ENCODE peak calls at places on chromosome X, in ten cellular contexts. One of them, this sample, is unnamed.
A peak's percentile ranks its signal among the peaks of the same experiment; 100 is the strongest.

GRCh38 chrX:65522739-65523372 is 11.7 kb downstream of the LAS1L start:
- DNase-seq in uterus: no peak
- DNase-seq in transverse colon: no peak
- DNase-seq in stomach: no peak
- DNase-seq in adrenal gland: no peak
- DNase-seq in brain microvascular endothelial cell: peak; percentile 55
- DNase-seq in lung: no peak
- DNase-seq in IMR-90: peak; percentile 52
- DNase-seq in SK-N-SH: no peak
- DNase-seq in heart right ventricle: no peak
- DNase-seq in this sample: no peak

GRCh38 chrX:132837126-132837525 is 121.3 kb downstream of the HS6ST2 start:
- DNase-seq in uterus: no peak
- DNase-seq in transverse colon: no peak
- DNase-seq in stomach: no peak
- DNase-seq in adrenal gland: no peak
- DNase-seq in brain microvascular endothelial cell: peak; percentile 27
- DNase-seq in lung: no peak
- DNase-seq in IMR-90: no peak
- DNase-seq in SK-N-SH: no peak
- DNase-seq in heart right ventricle: no peak
- DNase-seq in this sample: no peak

GRCh38 chrX:5646818-5647217 is 581.8 kb downstream of the NLGN4X start:
- DNase-seq in uterus: no peak
- DNase-seq in transverse colon: peak; percentile 16
- DNase-seq in stomach: no peak
- DNase-seq in adrenal gland: no peak
- DNase-seq in brain microvascular endothelial cell: no peak
- DNase-seq in lung: no peak
- DNase-seq in IMR-90: no peak
- DNase-seq in SK-N-SH: no peak
- DNase-seq in heart right ventricle: no peak
- DNase-seq in this sample: no peak

GRCh38 chrX:38189431-38190128 is 31.1 kb downstream of the SRPX start:
- DNase-seq in uterus: no peak
- DNase-seq in transverse colon: no peak
- DNase-seq in stomach: no peak
- DNase-seq in adrenal gland: no peak
- DNase-seq in brain microvascular endothelial cell: no peak
- DNase-seq in lung: peak; percentile 1
- DNase-seq in IMR-90: no peak
- DNase-seq in SK-N-SH: no peak
- DNase-seq in heart right ventricle: no peak
- DNase-seq in this sample: no peak

GRCh38 chrX:23616361-23616760 is 50.9 kb upstream of the PRDX4 start:
- DNase-seq in uterus: no peak
- DNase-seq in transverse colon: no peak
- DNase-seq in stomach: no peak
- DNase-seq in adrenal gland: no peak
- DNase-seq in brain microvascular endothelial cell: peak; percentile 5
- DNase-seq in lung: no peak
- DNase-seq in IMR-90: peak; percentile 38
- DNase-seq in SK-N-SH: peak; percentile 44
- DNase-seq in heart right ventricle: no peak
- DNase-seq in this sample: no peak

GRCh38 chrX:6384391-6384790 is 150.5 kb downstream of the VCX3A start:
- DNase-seq in uterus: no peak
- DNase-seq in transverse colon: no peak
- DNase-seq in stomach: no peak
- DNase-seq in adrenal gland: peak; percentile 39
- DNase-seq in brain microvascular endothelial cell: no peak
- DNase-seq in lung: no peak
- DNase-seq in IMR-90: no peak
- DNase-seq in SK-N-SH: no peak
- DNase-seq in heart right ventricle: no peak
- DNase-seq in this sample: no peak

GRCh38 chrX:139113682-139114081 is 402.2 kb upstream of the FGF13 start:
- DNase-seq in uterus: no peak
- DNase-seq in transverse colon: no peak
- DNase-seq in stomach: no peak
- DNase-seq in adrenal gland: no peak
- DNase-seq in brain microvascular endothelial cell: no peak
- DNase-seq in lung: no peak
- DNase-seq in IMR-90: no peak
- DNase-seq in SK-N-SH: no peak
- DNase-seq in heart right ventricle: no peak
- DNase-seq in this sample: no peak

GRCh38 chrX:18290200-18290599 is 64.3 kb downstream of the SCML2 start:
- DNase-seq in uterus: no peak
- DNase-seq in transverse colon: no peak
- DNase-seq in stomach: no peak
- DNase-seq in adrenal gland: no peak
- DNase-seq in brain microvascular endothelial cell: no peak
- DNase-seq in lung: no peak
- DNase-seq in IMR-90: no peak
- DNase-seq in SK-N-SH: no peak
- DNase-seq in heart right ventricle: no peak
- DNase-seq in this sample: no peak

GRCh38 chrX:9164535-9165425 is 130.9 kb upstream of the FAM9B start:
- DNase-seq in uterus: no peak
- DNase-seq in transverse colon: no peak
- DNase-seq in stomach: no peak
- DNase-seq in adrenal gland: no peak
- DNase-seq in brain microvascular endothelial cell: no peak
- DNase-seq in lung: no peak
- DNase-seq in IMR-90: no peak
- DNase-seq in SK-N-SH: no peak
- DNase-seq in heart right ventricle: no peak
- DNase-seq in this sample: no peak

GRCh38 chrX:150680974-150681373 is 12.2 kb upstream of the MTMR1 start:
- DNase-seq in uterus: no peak
- DNase-seq in transverse colon: no peak
- DNase-seq in stomach: no peak
- DNase-seq in adrenal gland: peak; percentile 57
- DNase-seq in brain microvascular endothelial cell: no peak
- DNase-seq in lung: no peak
- DNase-seq in IMR-90: peak; percentile 34
- DNase-seq in SK-N-SH: peak; percentile 36
- DNase-seq in heart right ventricle: no peak
- DNase-seq in this sample: no peak

GRCh38 chrX:31500920-31501319 is 429.1 kb upstream of the FTHL17 start:
- DNase-seq in uterus: no peak
- DNase-seq in transverse colon: no peak
- DNase-seq in stomach: no peak
- DNase-seq in adrenal gland: no peak
- DNase-seq in brain microvascular endothelial cell: peak; percentile 29
- DNase-seq in lung: no peak
- DNase-seq in IMR-90: peak; percentile 36
- DNase-seq in SK-N-SH: no peak
- DNase-seq in heart right ventricle: no peak
- DNase-seq in this sample: no peak

GRCh38 chrX:97845451-97845850 is 961.7 kb downstream of the RPA4 start:
- DNase-seq in uterus: no peak
- DNase-seq in transverse colon: no peak
- DNase-seq in stomach: no peak
- DNase-seq in adrenal gland: no peak
- DNase-seq in brain microvascular endothelial cell: no peak
- DNase-seq in lung: no peak
- DNase-seq in IMR-90: no peak
- DNase-seq in SK-N-SH: peak; percentile 1
- DNase-seq in heart right ventricle: no peak
- DNase-seq in this sample: no peak

GRCh38 chrX:2696698-2697215 is 5.7 kb downstream of the CD99 start:
- DNase-seq in uterus: no peak
- DNase-seq in transverse colon: no peak
- DNase-seq in stomach: no peak
- DNase-seq in adrenal gland: no peak
- DNase-seq in brain microvascular endothelial cell: peak; percentile 84
- DNase-seq in lung: no peak
- DNase-seq in IMR-90: peak; percentile 90
- DNase-seq in SK-N-SH: no peak
- DNase-seq in heart right ventricle: no peak
- DNase-seq in this sample: no peak

GRCh38 chrX:119399772-119400101 is 601 bp downstream of the SLC25A43 start:
- DNase-seq in uterus: no peak
- DNase-seq in transverse colon: no peak
- DNase-seq in stomach: no peak
- DNase-seq in adrenal gland: no peak
- DNase-seq in brain microvascular endothelial cell: no peak
- DNase-seq in lung: no peak
- DNase-seq in IMR-90: no peak
- DNase-seq in SK-N-SH: no peak
- DNase-seq in heart right ventricle: no peak
- DNase-seq in this sample: no peak

GRCh38 chrX:66163849-66164401 is at the start of gene HEPH:
- DNase-seq in uterus: peak; percentile 32
- DNase-seq in transverse colon: peak; percentile 25
- DNase-seq in stomach: no peak
- DNase-seq in adrenal gland: peak; percentile 50
- DNase-seq in brain microvascular endothelial cell: no peak
- DNase-seq in lung: no peak
- DNase-seq in IMR-90: peak; percentile 34
- DNase-seq in SK-N-SH: no peak
- DNase-seq in heart right ventricle: no peak
- DNase-seq in this sample: no peak

GRCh38 chrX:49043987-49044281 is 777 bp upstream of the TFE3 start:
- DNase-seq in uterus: no peak
- DNase-seq in transverse colon: no peak
- DNase-seq in stomach: no peak
- DNase-seq in adrenal gland: no peak
- DNase-seq in brain microvascular endothelial cell: no peak
- DNase-seq in lung: no peak
- DNase-seq in IMR-90: no peak
- DNase-seq in SK-N-SH: no peak
- DNase-seq in heart right ventricle: no peak
- DNase-seq in this sample: no peak

GRCh38 chrX:129840334-129840733 is 3.4 kb downstream of the ZDHHC9 start:
- DNase-seq in uterus: no peak
- DNase-seq in transverse colon: no peak
- DNase-seq in stomach: no peak
- DNase-seq in adrenal gland: no peak
- DNase-seq in brain microvascular endothelial cell: no peak
- DNase-seq in lung: no peak
- DNase-seq in IMR-90: no peak
- DNase-seq in SK-N-SH: no peak
- DNase-seq in heart right ventricle: no peak
- DNase-seq in this sample: no peak
- H3K4me3 ChIP-seq in uterus: no peak overlapping the region
- H3K4me3 ChIP-seq in transverse colon: no peak overlapping the region
- H3K4me3 ChIP-seq in stomach: no peak overlapping the region
- H3K4me3 ChIP-seq in adrenal gland: no peak overlapping the region
- H3K4me3 ChIP-seq in brain microvascular endothelial cell: no peak overlapping the region
- H3K4me3 ChIP-seq in lung: no peak overlapping the region
- H3K4me3 ChIP-seq in IMR-90: no peak overlapping the region
- H3K4me3 ChIP-seq in SK-N-SH: no peak overlapping the region
- H3K4me3 ChIP-seq in heart right ventricle: no peak overlapping the region
- H3K4me3 ChIP-seq in this sample: no peak overlapping the region

DNA sequence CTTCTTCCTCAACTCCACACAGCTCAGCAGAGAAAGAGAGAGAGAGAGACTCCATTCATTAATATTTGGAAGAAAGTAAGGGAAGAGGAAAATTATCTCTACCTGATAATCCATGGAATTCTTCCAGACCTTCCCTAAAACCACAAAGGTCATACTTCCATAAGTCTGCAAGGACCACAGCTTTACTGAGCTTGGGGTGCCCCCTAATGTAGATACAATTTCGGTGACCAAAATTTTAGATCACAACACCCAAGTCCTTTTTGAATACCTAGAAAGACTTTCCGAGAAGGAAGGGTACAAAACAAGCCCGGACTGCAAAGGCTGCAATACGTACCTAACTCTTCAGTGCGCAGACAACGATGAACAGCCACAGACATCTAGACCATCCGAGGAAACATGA is 523.9 kb downstream of the GLUD2 start:
- DNase-seq in uterus: no peak
- DNase-seq in transverse colon: no peak
- DNase-seq in stomach: no peak
- DNase-seq in adrenal gland: no peak
- DNase-seq in brain microvascular endothelial cell: no peak
- DNase-seq in lung: no peak
- DNase-seq in IMR-90: no peak
- DNase-seq in SK-N-SH: no peak
- DNase-seq in heart right ventricle: no peak
- DNase-seq in this sample: no peak
- TF ChIP-seq CTCF in uterus: no peak
- TF ChIP-seq CTCF in transverse colon: no peak
- TF ChIP-seq CTCF in stomach: no peak
- TF ChIP-seq CTCF in adrenal gland: no peak
- TF ChIP-seq CTCF in brain microvascular endothelial cell: no peak
- TF ChIP-seq CTCF in lung: no peak
- TF ChIP-seq CTCF in IMR-90: no peak
- TF ChIP-seq CTCF in SK-N-SH: no peak
- TF ChIP-seq CTCF in heart right ventricle: no peak
- TF ChIP-seq CTCF in this sample: no peak

GRCh38 chrX:53642326-53642725 is 44.2 kb downstream of the HUWE1 start:
- DNase-seq in uterus: no peak
- DNase-seq in transverse colon: no peak
- DNase-seq in stomach: no peak
- DNase-seq in adrenal gland: no peak
- DNase-seq in brain microvascular endothelial cell: no peak
- DNase-seq in lung: no peak
- DNase-seq in IMR-90: no peak
- DNase-seq in SK-N-SH: no peak
- DNase-seq in heart right ventricle: no peak
- DNase-seq in this sample: no peak
- H3K36me3 ChIP-seq in uterus: no peaks in the 10 kb centered on the region
- H3K36me3 ChIP-seq in transverse colon: no peaks in the 10 kb centered on the region
- H3K36me3 ChIP-seq in stomach: peaks cover 10% of the 10 kb centered on the region
- H3K36me3 ChIP-seq in adrenal gland: no peaks in the 10 kb centered on the region
- H3K36me3 ChIP-seq in brain microvascular endothelial cell: peaks cover 13% of the 10 kb centered on the region
- H3K36me3 ChIP-seq in lung: peaks cover 12% of the 10 kb centered on the region
- H3K36me3 ChIP-seq in IMR-90: peaks cover 13% of the 10 kb centered on the region
- H3K36me3 ChIP-seq in SK-N-SH: peaks cover 53% of the 10 kb centered on the region
- H3K36me3 ChIP-seq in heart right ventricle: no peaks in the 10 kb centered on the region
- H3K36me3 ChIP-seq in this sample: peaks cover 6% of the 10 kb centered on the region

DNA sequence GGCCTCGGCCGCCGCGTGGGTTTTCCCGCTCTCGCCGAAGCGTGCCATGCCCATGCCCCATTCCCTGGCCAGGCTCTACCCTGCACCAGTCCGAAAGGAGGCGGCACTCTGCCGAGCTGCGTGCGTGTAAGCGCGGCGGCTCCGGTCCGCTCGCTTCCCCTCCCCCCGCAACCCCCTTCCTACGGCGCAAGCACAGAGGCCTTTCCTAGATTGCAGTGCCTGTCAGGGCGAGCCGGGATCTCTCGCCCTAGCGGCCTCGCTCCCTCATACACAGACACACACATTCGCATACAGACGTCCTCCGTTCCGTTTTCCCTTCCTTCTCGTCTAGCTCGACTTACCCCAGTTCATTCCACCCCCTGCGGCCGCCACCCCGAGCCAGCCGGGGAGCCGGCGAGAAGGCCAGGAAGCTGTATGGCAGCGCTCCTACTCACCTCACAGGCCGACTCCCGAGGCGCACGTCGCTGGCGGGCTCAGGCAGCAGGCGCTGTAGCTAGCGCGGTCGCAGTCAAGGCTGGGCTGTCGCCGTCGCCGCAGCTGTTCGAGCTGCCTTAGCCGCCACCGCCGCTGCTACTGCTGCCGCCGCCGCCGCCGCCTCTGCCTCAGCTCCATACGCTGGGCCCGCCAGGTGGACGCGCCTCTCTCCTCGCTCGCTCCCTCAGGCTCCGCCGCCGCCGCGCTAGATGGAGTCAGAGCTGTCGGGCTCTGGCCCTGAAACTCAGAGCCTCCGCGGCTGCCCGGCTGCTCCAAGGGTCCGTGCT is 623 bp downstream of the NEXMIF start:
- DNase-seq in uterus: peak; percentile 35
- DNase-seq in transverse colon: peak; percentile 54
- DNase-seq in stomach: peak; percentile 59
- DNase-seq in adrenal gland: peak; percentile 77
- DNase-seq in brain microvascular endothelial cell: peak; percentile 5
- DNase-seq in lung: peak; percentile 33
- DNase-seq in IMR-90: no peak
- DNase-seq in SK-N-SH: peak; percentile 65
- DNase-seq in heart right ventricle: peak; percentile 17
- DNase-seq in this sample: no peak
- H3K4me3 ChIP-seq in uterus: peak overlapping the region; percentile 37
- H3K4me3 ChIP-seq in transverse colon: peak overlapping the region; percentile 45
- H3K4me3 ChIP-seq in stomach: peak overlapping the region; percentile 51
- H3K4me3 ChIP-seq in adrenal gland: peak overlapping the region; percentile 24
- H3K4me3 ChIP-seq in brain microvascular endothelial cell: peak overlapping the region; percentile 29
- H3K4me3 ChIP-seq in lung: no peak overlapping the region
- H3K4me3 ChIP-seq in IMR-90: peak overlapping the region; percentile 9
- H3K4me3 ChIP-seq in SK-N-SH: peak overlapping the region; percentile 37
- H3K4me3 ChIP-seq in heart right ventricle: peak overlapping the region; percentile 46
- H3K4me3 ChIP-seq in this sample: peak overlapping the region; percentile 75